ENCODE peak calls at places on chromosomes 12 and 14, in ten cellular contexts. One of them, this sample, is unnamed.

GRCh38 chr14:100587763-100588411 is 670 bp upstream of the BEGAIN start:
- DNase-seq in coronary artery: no peak
- DNase-seq in body of pancreas: no peak
- DNase-seq in heart left ventricle: no peak
- DNase-seq in mesendoderm: no peak
- DNase-seq in tibial nerve: no peak
- DNase-seq in stomach: no peak
- DNase-seq in heart right ventricle: no peak
- DNase-seq in Peyer's patch: no peak
- DNase-seq in CD4-positive, alpha-beta memory T cell: no peak
- DNase-seq in this sample: no peak

GRCh38 chr12:75974323-75975273 is 57.0 kb downstream of the PHLDA1 start:
- DNase-seq in tibial nerve: no peak
- DNase-seq in Peyer's patch: no peak
- DNase-seq in heart left ventricle: no peak
- DNase-seq in mesendoderm: peak
- DNase-seq in heart right ventricle: no peak
- DNase-seq in CD4-positive, alpha-beta memory T cell: no peak
- DNase-seq in coronary artery: no peak
- DNase-seq in stomach: no peak
- DNase-seq in body of pancreas: peak
- DNase-seq in this sample: no peak

GRCh38 chr14:23269193-23269592 is 16.7 kb downstream of the HOMEZ start:
- DNase-seq in heart left ventricle: no peak
- DNase-seq in Peyer's patch: no peak
- DNase-seq in tibial nerve: no peak
- DNase-seq in mesendoderm: no peak
- DNase-seq in body of pancreas: no peak
- DNase-seq in stomach: no peak
- DNase-seq in heart right ventricle: no peak
- DNase-seq in coronary artery: no peak
- DNase-seq in CD4-positive, alpha-beta memory T cell: no peak
- DNase-seq in this sample: no peak

GRCh38 chr14:99757331-99758070 is 35.7 kb upstream of the EML1 start:
- DNase-seq in tibial nerve: no peak
- DNase-seq in heart right ventricle: no peak
- DNase-seq in heart left ventricle: no peak
- DNase-seq in CD4-positive, alpha-beta memory T cell: no peak
- DNase-seq in mesendoderm: no peak
- DNase-seq in body of pancreas: no peak
- DNase-seq in Peyer's patch: no peak
- DNase-seq in stomach: no peak
- DNase-seq in coronary artery: no peak
- DNase-seq in this sample: no peak

GRCh38 chr14:89373185-89373584 is 43.8 kb downstream of the FOXN3 start:
- DNase-seq in mesendoderm: no peak
- DNase-seq in Peyer's patch: no peak
- DNase-seq in coronary artery: peak
- DNase-seq in heart right ventricle: no peak
- DNase-seq in heart left ventricle: no peak
- DNase-seq in stomach: no peak
- DNase-seq in tibial nerve: no peak
- DNase-seq in body of pancreas: no peak
- DNase-seq in CD4-positive, alpha-beta memory T cell: no peak
- DNase-seq in this sample: no peak

GRCh38 chr14:44166611-44167010 is 340.5 kb downstream of the FSCB start:
- DNase-seq in CD4-positive, alpha-beta memory T cell: no peak
- DNase-seq in Peyer's patch: no peak
- DNase-seq in mesendoderm: no peak
- DNase-seq in heart right ventricle: no peak
- DNase-seq in body of pancreas: no peak
- DNase-seq in heart left ventricle: no peak
- DNase-seq in tibial nerve: no peak
- DNase-seq in stomach: no peak
- DNase-seq in coronary artery: no peak
- DNase-seq in this sample: no peak

GRCh38 chr12:95465275-95465674 is 8.7 kb upstream of the METAP2 start:
- DNase-seq in stomach: no peak
- DNase-seq in tibial nerve: no peak
- DNase-seq in CD4-positive, alpha-beta memory T cell: no peak
- DNase-seq in mesendoderm: no peak
- DNase-seq in coronary artery: no peak
- DNase-seq in Peyer's patch: no peak
- DNase-seq in body of pancreas: no peak
- DNase-seq in heart left ventricle: no peak
- DNase-seq in heart right ventricle: no peak
- DNase-seq in this sample: no peak

GRCh38 chr14:64671591-64671990 is 32.6 kb upstream of the PLEKHG3 start:
- DNase-seq in stomach: no peak
- DNase-seq in tibial nerve: no peak
- DNase-seq in heart left ventricle: no peak
- DNase-seq in CD4-positive, alpha-beta memory T cell: peak
- DNase-seq in body of pancreas: peak
- DNase-seq in mesendoderm: peak
- DNase-seq in Peyer's patch: no peak
- DNase-seq in coronary artery: no peak
- DNase-seq in heart right ventricle: peak
- DNase-seq in this sample: no peak

GRCh38 chr14:100102156-100102785 is 37.0 kb downstream of the EVL start:
- DNase-seq in heart left ventricle: no peak
- DNase-seq in CD4-positive, alpha-beta memory T cell: no peak
- DNase-seq in tibial nerve: no peak
- DNase-seq in Peyer's patch: no peak
- DNase-seq in heart right ventricle: no peak
- DNase-seq in coronary artery: no peak
- DNase-seq in stomach: no peak
- DNase-seq in body of pancreas: no peak
- DNase-seq in mesendoderm: peak
- DNase-seq in this sample: no peak

GRCh38 chr12:41983896-41984295 is 160.8 kb downstream of the GXYLT1 start:
- DNase-seq in Peyer's patch: no peak
- DNase-seq in mesendoderm: no peak
- DNase-seq in CD4-positive, alpha-beta memory T cell: no peak
- DNase-seq in heart left ventricle: no peak
- DNase-seq in tibial nerve: no peak
- DNase-seq in stomach: no peak
- DNase-seq in body of pancreas: no peak
- DNase-seq in heart right ventricle: no peak
- DNase-seq in coronary artery: no peak
- DNase-seq in this sample: no peak

DNA sequence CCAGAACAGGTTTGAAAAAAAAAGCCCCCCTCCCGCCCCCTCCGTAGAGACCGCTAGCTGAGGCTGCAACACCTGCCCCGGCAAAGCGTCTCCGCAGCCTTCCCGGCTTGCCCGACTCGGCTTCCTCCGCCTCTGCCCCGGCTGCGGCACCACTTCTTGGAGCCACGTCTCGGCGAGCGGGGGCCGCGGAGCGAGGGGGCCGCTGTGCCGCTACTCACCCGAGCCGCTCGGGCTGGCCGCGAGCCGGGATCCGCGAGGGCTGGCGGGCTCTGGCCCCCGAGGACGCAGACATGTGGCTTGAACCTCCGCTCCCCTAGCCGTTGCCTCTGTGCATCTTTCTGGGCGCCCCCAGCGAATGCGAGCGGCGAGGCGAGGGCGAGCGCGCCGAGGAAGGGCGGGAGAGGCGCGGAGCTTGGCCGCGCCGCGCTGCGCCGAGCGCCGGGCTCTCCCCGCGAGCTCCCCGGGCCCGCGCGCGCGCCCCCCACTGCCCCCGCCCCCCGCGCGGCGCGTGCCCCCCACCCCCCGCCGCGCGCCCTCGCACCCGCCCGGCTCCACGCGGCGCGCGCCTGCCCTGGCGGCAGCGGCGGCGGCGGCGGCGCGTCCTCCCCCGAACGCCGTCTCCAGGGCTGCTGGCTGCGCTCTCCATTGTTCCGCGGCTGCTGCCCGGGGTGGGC is 249.5 kb downstream of the APAF1 start:
- DNase-seq in body of pancreas: no peak
- DNase-seq in heart left ventricle: no peak
- DNase-seq in mesendoderm: peak
- DNase-seq in Peyer's patch: no peak
- DNase-seq in coronary artery: no peak
- DNase-seq in stomach: no peak
- DNase-seq in tibial nerve: no peak
- DNase-seq in CD4-positive, alpha-beta memory T cell: no peak
- DNase-seq in heart right ventricle: no peak
- DNase-seq in this sample: no peak
- H3K27ac ChIP-seq in body of pancreas: no peak
- H3K27ac ChIP-seq in heart left ventricle: no peak
- H3K27ac ChIP-seq in mesendoderm: no peak
- H3K27ac ChIP-seq in Peyer's patch: no peak
- H3K27ac ChIP-seq in coronary artery: no peak
- H3K27ac ChIP-seq in stomach: no peak
- H3K27ac ChIP-seq in tibial nerve: no peak
- H3K27ac ChIP-seq in CD4-positive, alpha-beta memory T cell: no peak
- H3K27ac ChIP-seq in heart right ventricle: no peak
- H3K27ac ChIP-seq in this sample: no peak

GRCh38 chr14:93964281-93964680 is 12.1 kb downstream of the ASB2 start:
- DNase-seq in Peyer's patch: no peak
- DNase-seq in mesendoderm: no peak
- DNase-seq in coronary artery: no peak
- DNase-seq in CD4-positive, alpha-beta memory T cell: no peak
- DNase-seq in tibial nerve: no peak
- DNase-seq in stomach: no peak
- DNase-seq in heart left ventricle: no peak
- DNase-seq in body of pancreas: no peak
- DNase-seq in heart right ventricle: no peak
- DNase-seq in this sample: no peak
- H3K4me3 ChIP-seq in Peyer's patch: no peak
- H3K4me3 ChIP-seq in mesendoderm: no peak
- H3K4me3 ChIP-seq in coronary artery: no peak
- H3K4me3 ChIP-seq in CD4-positive, alpha-beta memory T cell: no peak
- H3K4me3 ChIP-seq in tibial nerve: no peak
- H3K4me3 ChIP-seq in stomach: no peak
- H3K4me3 ChIP-seq in heart left ventricle: no peak
- H3K4me3 ChIP-seq in body of pancreas: no peak
- H3K4me3 ChIP-seq in heart right ventricle: no peak
- H3K4me3 ChIP-seq in this sample: no peak

GRCh38 chr14:74906923-74907620 is 16.0 kb downstream of the RPS6KL1 start:
- DNase-seq in tibial nerve: no peak
- DNase-seq in heart left ventricle: no peak
- DNase-seq in Peyer's patch: peak
- DNase-seq in heart right ventricle: no peak
- DNase-seq in CD4-positive, alpha-beta memory T cell: no peak
- DNase-seq in body of pancreas: no peak
- DNase-seq in coronary artery: no peak
- DNase-seq in stomach: no peak
- DNase-seq in mesendoderm: no peak
- DNase-seq in this sample: no peak

GRCh38 chr14:74904623-74905503 is 18.2 kb downstream of the RPS6KL1 start:
- DNase-seq in mesendoderm: no peak
- DNase-seq in heart left ventricle: no peak
- DNase-seq in body of pancreas: no peak
- DNase-seq in tibial nerve: peak
- DNase-seq in heart right ventricle: no peak
- DNase-seq in coronary artery: no peak
- DNase-seq in stomach: no peak
- DNase-seq in CD4-positive, alpha-beta memory T cell: no peak
- DNase-seq in Peyer's patch: no peak
- DNase-seq in this sample: no peak

GRCh38 chr14:74898694-74899093 is 17.0 kb downstream of the DLST start:
- DNase-seq in stomach: no peak
- DNase-seq in CD4-positive, alpha-beta memory T cell: no peak
- DNase-seq in coronary artery: no peak
- DNase-seq in body of pancreas: no peak
- DNase-seq in Peyer's patch: no peak
- DNase-seq in heart right ventricle: no peak
- DNase-seq in tibial nerve: no peak
- DNase-seq in mesendoderm: no peak
- DNase-seq in heart left ventricle: no peak
- DNase-seq in this sample: no peak

GRCh38 chr14:74905595-74906142 is 17.4 kb downstream of the RPS6KL1 start:
- DNase-seq in CD4-positive, alpha-beta memory T cell: peak
- DNase-seq in heart left ventricle: peak
- DNase-seq in coronary artery: no peak
- DNase-seq in heart right ventricle: peak
- DNase-seq in tibial nerve: peak
- DNase-seq in stomach: peak
- DNase-seq in body of pancreas: peak
- DNase-seq in mesendoderm: peak
- DNase-seq in Peyer's patch: peak
- DNase-seq in this sample: no peak

DNA sequence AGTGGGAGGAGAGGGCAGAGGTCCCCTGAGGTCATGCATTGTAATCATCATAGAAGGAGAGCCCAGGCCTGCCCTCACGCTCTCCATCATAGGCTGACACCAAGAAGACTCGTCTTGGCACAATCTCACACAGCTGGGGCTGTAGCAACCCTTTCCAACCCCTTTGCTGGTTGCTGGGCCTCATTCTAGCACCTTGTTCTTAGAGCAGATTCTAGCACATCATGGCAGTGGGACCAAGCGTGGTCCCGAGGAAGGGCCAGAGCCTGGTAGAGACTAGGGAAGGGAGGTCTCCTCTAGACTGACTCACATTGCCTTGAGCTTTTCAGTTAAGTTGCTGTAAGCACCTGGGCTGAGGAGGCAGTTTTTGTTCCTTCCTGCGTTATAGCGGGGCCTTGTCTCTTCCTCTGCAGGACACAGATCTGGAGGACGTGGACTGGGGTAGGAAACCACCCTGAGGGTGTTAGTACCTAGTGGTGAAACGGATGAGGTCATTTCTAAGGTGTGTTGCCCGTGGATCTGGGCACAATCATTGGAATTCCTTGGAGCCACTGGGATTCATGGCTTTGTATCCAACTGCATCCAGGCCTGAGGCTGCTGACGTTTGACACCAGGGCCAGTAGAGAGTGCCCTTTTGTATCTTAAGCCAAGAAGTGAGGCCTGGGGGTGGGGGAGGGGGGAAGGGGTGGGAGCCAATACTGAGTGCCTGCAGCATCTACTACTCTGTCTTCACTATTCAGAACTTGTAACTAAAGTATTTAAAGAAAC is 19.9 kb downstream of the RPS6KL1 start:
- DNase-seq in heart left ventricle: no peak
- DNase-seq in Peyer's patch: no peak
- DNase-seq in coronary artery: no peak
- DNase-seq in CD4-positive, alpha-beta memory T cell: no peak
- DNase-seq in tibial nerve: no peak
- DNase-seq in body of pancreas: no peak
- DNase-seq in stomach: no peak
- DNase-seq in mesendoderm: peak
- DNase-seq in heart right ventricle: no peak
- DNase-seq in this sample: no peak
- H3K27ac ChIP-seq in heart left ventricle: no peak
- H3K27ac ChIP-seq in Peyer's patch: no peak
- H3K27ac ChIP-seq in coronary artery: no peak
- H3K27ac ChIP-seq in CD4-positive, alpha-beta memory T cell: no peak
- H3K27ac ChIP-seq in tibial nerve: no peak
- H3K27ac ChIP-seq in body of pancreas: no peak
- H3K27ac ChIP-seq in stomach: no peak
- H3K27ac ChIP-seq in mesendoderm: no peak
- H3K27ac ChIP-seq in heart right ventricle: no peak
- H3K27ac ChIP-seq in this sample: no peak

DNA sequence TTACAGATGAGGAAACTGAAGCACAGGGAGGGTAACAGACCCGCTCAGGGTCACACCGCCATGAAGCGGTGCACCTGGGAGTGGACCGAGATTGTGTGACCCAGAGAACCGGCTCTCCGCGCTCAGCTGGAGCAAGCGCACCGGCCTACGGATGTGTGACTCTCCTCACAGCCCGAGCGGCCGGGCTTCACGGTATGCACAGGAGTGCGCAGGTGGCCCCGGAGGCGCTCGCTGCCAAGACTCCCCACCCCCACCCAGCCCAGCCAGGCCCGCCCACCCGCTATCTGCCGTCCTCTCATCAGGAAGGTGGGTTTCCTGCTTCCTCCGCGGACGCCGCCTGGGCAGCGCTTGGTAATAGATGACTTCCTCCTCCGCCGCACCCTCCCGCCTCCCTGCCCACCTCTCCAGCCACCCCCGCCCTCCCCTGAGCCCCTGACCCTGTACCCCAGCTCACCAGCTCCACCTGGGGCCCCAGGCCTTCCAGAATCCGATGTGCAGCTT is 110.7 kb downstream of the NCOR2 start:
- DNase-seq in stomach: no peak
- DNase-seq in tibial nerve: no peak
- DNase-seq in heart left ventricle: peak
- DNase-seq in Peyer's patch: peak
- DNase-seq in mesendoderm: no peak
- DNase-seq in CD4-positive, alpha-beta memory T cell: peak
- DNase-seq in coronary artery: no peak
- DNase-seq in body of pancreas: no peak
- DNase-seq in heart right ventricle: peak
- DNase-seq in this sample: no peak
- H3K4me3 ChIP-seq in stomach: peak
- H3K4me3 ChIP-seq in tibial nerve: no peak
- H3K4me3 ChIP-seq in heart left ventricle: peak
- H3K4me3 ChIP-seq in Peyer's patch: peak
- H3K4me3 ChIP-seq in mesendoderm: no peak
- H3K4me3 ChIP-seq in CD4-positive, alpha-beta memory T cell: peak
- H3K4me3 ChIP-seq in coronary artery: peak
- H3K4me3 ChIP-seq in body of pancreas: no peak
- H3K4me3 ChIP-seq in heart right ventricle: peak
- H3K4me3 ChIP-seq in this sample: peak

This sample was measured in vagina.